ENCODE peak calls at places on chromosomes 2 and 18, in nine cellular contexts. V is fibroblast of lung; D is NCI-H2171 treated with DMSO at 0.1 percent for 48 hours; P is progenitor cell of endocrine pancreas; K is M059J; R is adipocyte; A is neural crest cell; F is stimulated activated CD4-positive, alpha-beta T cell treated with anti-CD3 and anti-CD28 coated beads, Interleukin-1b, Interleukin-23, amount 100 ng/mL, for 1 hour; X is LoVo. I is an unnamed sample.

GRCh38 chr2:27216416-27217137 is 592 bp upstream of the CAD start:
- DNase-seq in V (no peak), D (peak), P (no peak), K (no peak), R (no peak), A (no peak), F (no peak), X (no peak), I (no peak)

GRCh38 chr18:55694291-55694690 is 106.3 kb upstream of the TCF4 start:
- DNase-seq in V (peak), D (no peak), P (no peak), K (peak), R (no peak), A (no peak), F (no peak), X (no peak), I (no peak)

GRCh38 chr2:236892721-236893120 is 193.0 kb upstream of the COPS8 start:
- DNase-seq in V (no peak), D (peak), P (no peak), K (no peak), R (no peak), A (no peak), F (no peak), X (no peak), I (no peak)

GRCh38 chr2:217653240-217653639 is 349.6 kb downstream of the TNS1 start:
- DNase-seq in V (peak), D (no peak), P (no peak), K (peak), R (peak), A (no peak), F (no peak), X (peak), I (no peak)

GRCh38 chr2:139439100-139439499 is 658.9 kb upstream of the NXPH2 start:
- DNase-seq in V (no peak), D (no peak), P (no peak), K (no peak), R (no peak), A (no peak), F (no peak), X (no peak), I (no peak)

GRCh38 chr2:219229375-219230200 is at the start of the genes ANKZF1 and ATG9A:
- DNase-seq in V (peak), D (peak), P (peak), K (peak), R (peak), A (peak), F (peak), X (peak), I (peak)

GRCh38 chr2:219443697-219444023 is 9.0 kb downstream of the SPEG start:
- DNase-seq in V (no peak), D (no peak), P (no peak), K (no peak), R (no peak), A (no peak), F (no peak), X (no peak), I (no peak)

GRCh38 chr18:9823805-9824473 is 61.8 kb upstream of the TXNDC2 start:
- DNase-seq in V (peak), D (no peak), P (no peak), K (peak), R (peak), A (no peak), F (no peak), X (no peak), I (no peak)

GRCh38 chr18:40179647-40180175 is 1775.3 kb upstream of the PIK3C3 start:
- DNase-seq in V (peak), D (no peak), P (no peak), K (no peak), R (no peak), A (peak), F (no peak), X (no peak), I (peak)

GRCh38 chr2:145027073-145027459 is 507.1 kb upstream of the ZEB2 start:
- DNase-seq in V (peak), D (no peak), P (no peak), K (peak), R (peak), A (no peak), F (no peak), X (peak), I (no peak)

GRCh38 chr2:234399451-234400246 is 97.2 kb downstream of the ARL4C start:
- DNase-seq in V (peak), D (no peak), P (no peak), K (peak), R (peak), A (no peak), F (no peak), X (no peak), I (no peak)

GRCh38 chr2:48768669-48769068 is 13.1 kb upstream of the LHCGR start:
- DNase-seq in V (no peak), D (no peak), P (no peak), K (peak), R (no peak), A (no peak), F (no peak), X (no peak), I (no peak)

GRCh38 chr2:72605836-72606442 is 219.9 kb downstream of the EXOC6B start:
- DNase-seq in V (no peak), D (peak), P (no peak), K (peak), R (peak), A (no peak), F (no peak), X (peak), I (no peak)

I was measured in ecto neural progenitor cell.